ENCODE peak calls at places on chromosomes 2 and 18, in four cellular contexts. H, C, G and Y are unnamed samples.

GRCh38 chr2:240392084-240392947 is 43.1 kb upstream of the GPC1 start:
- DNase-seq in G (no peak), C (no peak), H (no peak), Y (no peak)

GRCh38 chr18:68874361-68874760 is 76.5 kb downstream of the CCDC102B start:
- DNase-seq in G (no peak), H (no peak), C (no peak), Y (no peak)

GRCh38 chr2:173552540-173552939 is 197.9 kb downstream of the CDCA7 start:
- DNase-seq in H (no peak), G (no peak), C (no peak), Y (no peak)

GRCh38 chr18:24023185-24023814 is 8.7 kb downstream of the TTC39C start:
- DNase-seq in C (peak), G (peak), H (no peak), Y (peak)

GRCh38 chr2:206971805-206972204 is 32.5 kb downstream of the CPO start:
- DNase-seq in C (no peak), G (no peak), H (no peak), Y (no peak)

GRCh38 chr2:37829202-37829601 is 95.9 kb upstream of the RMDN2 start:
- DNase-seq in C (no peak), G (no peak), H (no peak), Y (no peak)

GRCh38 chr2:235766206-235766794 is 272.5 kb downstream of the AGAP1 start:
- DNase-seq in C (peak), H (peak), G (peak), Y (peak)

GRCh38 chr2:241849616-241850543 is 8.8 kb downstream of the PDCD1 start:
- DNase-seq in H (no peak), C (peak), G (no peak), Y (peak)

GRCh38 chr2:105454801-105455485 is 56.1 kb upstream of the FHL2 start:
- DNase-seq in G (peak), H (peak), C (no peak), Y (peak)

GRCh38 chr2:138201326-138201725 is 237.1 kb downstream of the HNMT start:
- DNase-seq in G (no peak), C (no peak), H (no peak), Y (no peak)

GRCh38 chr2:185738679-185739472 is at the start of gene FSIP2:
- DNase-seq in C (peak), G (no peak), H (peak), Y (peak)

GRCh38 chr2:28516950-28517349 is 21.1 kb downstream of the PLB1 start:
- DNase-seq in H (peak), G (no peak), C (no peak), Y (no peak)

GRCh38 chr2:233758849-233759248 is 1.2 kb upstream of the UGT1A1 start:
- DNase-seq in G (no peak), C (no peak), H (no peak), Y (no peak)

GRCh38 chr2:236597629-236598028 is 28.0 kb downstream of the ACKR3 start:
- DNase-seq in C (no peak), H (no peak), G (no peak), Y (no peak)

GRCh38 chr18:12531747-12532146 is 124.0 kb downstream of the PRELID3A start:
- DNase-seq in G (no peak), H (no peak), C (no peak), Y (no peak)

GRCh38 chr18:45542043-45542442 is 73.2 kb upstream of the SLC14A2 start:
- DNase-seq in G (no peak), C (no peak), H (no peak), Y (no peak)

GRCh38 chr18:12890500-12890899 is 6.5 kb upstream of the PTPN2 start:
- DNase-seq in H (peak), G (peak), C (no peak), Y (peak)

GRCh38 chr2:238567996-238568395 is 141.3 kb downstream of the ASB1 start:
- DNase-seq in C (no peak), G (no peak), H (no peak), Y (no peak)

GRCh38 chr2:98514879-98515570 is 70.4 kb downstream of the INPP4A start:
- DNase-seq in G (peak), C (no peak), H (peak), Y (no peak)

GRCh38 chr2:187499941-187500532 is 52.0 kb upstream of the CALCRL start:
- DNase-seq in G (peak), C (peak), H (peak), Y (peak)

GRCh38 chr2:121776361-121776760 is 20.9 kb downstream of the TSN start:
- DNase-seq in H (no peak), G (no peak), C (no peak), Y (no peak)

GRCh38 chr2:132677661-132678060 is 7.7 kb upstream of the LYPD1 start:
- DNase-seq in H (no peak), G (no peak), C (no peak), Y (no peak)

GRCh38 chr2:42917374-42918017 is 125.1 kb upstream of the HAAO start:
- DNase-seq in H (peak), C (no peak), G (no peak), Y (no peak)

GRCh38 chr2:28695245-28695647 is 56.4 kb upstream of the PPP1CB start:
- DNase-seq in C (no peak), H (no peak), G (no peak), Y (no peak)

GRCh38 chr18:51617167-51617566 is 419.7 kb upstream of the MEX3C start:
- DNase-seq in G (peak), C (no peak), H (no peak), Y (no peak)

GRCh38 chr2:197869030-197869429 is 64.6 kb downstream of the PLCL1 start:
- DNase-seq in C (no peak), G (no peak), H (no peak), Y (no peak)

GRCh38 chr2:40072442-40073232 is 293.6 kb upstream of the THUMPD2 start:
- DNase-seq in G (no peak), C (no peak), H (no peak), Y (no peak)

GRCh38 chr2:70304501-70304900 is 2.6 kb upstream of the FAM136A start:
- DNase-seq in C (no peak), G (no peak), H (no peak), Y (no peak)

GRCh38 chr18:331231-331771 is 63.5 kb upstream of the THOC1 start:
- DNase-seq in C (no peak), H (no peak), G (no peak), Y (no peak)

GRCh38 chr2:112883669-112884068 is 27.3 kb upstream of the IL37 start:
- DNase-seq in G (no peak), H (no peak), C (no peak), Y (no peak)

GRCh38 chr2:112879491-112880041 is 31.4 kb upstream of the IL37 start:
- DNase-seq in G (no peak), C (no peak), H (no peak), Y (no peak)

GRCh38 chr2:112880696-112881095 is 30.3 kb upstream of the IL37 start:
- DNase-seq in C (no peak), H (no peak), G (no peak), Y (no peak)

GRCh38 chr2:112880081-112880531 is 30.9 kb upstream of the IL37 start:
- DNase-seq in H (no peak), C (no peak), G (no peak), Y (no peak)

GRCh38 chr2:112881217-112882000 is 29.6 kb upstream of the IL37 start:
- DNase-seq in G (no peak), C (no peak), H (peak), Y (peak)
- TF ChIP-seq RNF2 in G (no peak), C (no peak), H (no peak), Y (no peak)

DNA sequence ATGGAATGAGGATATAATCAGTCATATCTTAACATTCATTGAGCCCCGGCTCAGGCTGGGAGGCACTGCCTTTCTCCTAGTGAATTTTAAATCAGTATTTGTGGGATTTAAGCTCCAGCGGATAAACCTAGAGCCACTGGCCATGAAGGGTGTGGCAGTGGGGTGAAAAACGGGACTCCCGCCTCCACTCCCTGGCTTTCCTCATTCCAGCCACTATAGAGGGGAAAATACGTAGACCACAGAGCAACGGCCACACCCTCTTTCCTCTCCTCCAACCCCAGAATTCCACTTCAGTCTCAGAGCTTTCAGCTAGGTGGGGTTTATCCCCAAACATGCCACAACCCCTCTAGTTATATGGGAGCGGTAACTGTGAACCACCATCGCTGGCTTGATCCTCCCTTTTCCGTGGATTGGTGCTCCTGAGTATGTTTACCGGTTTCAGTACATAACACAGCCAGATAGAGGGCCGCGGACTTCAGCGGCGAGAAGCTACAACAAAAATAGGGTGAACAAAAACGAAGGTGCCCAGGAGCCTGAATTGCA is 70.6 kb upstream of the ITGB6 start:
- DNase-seq in H (no peak), C (peak), G (peak), Y (no peak)
- TF ChIP-seq RNF2 in H (no peak), C (no peak), G (no peak), Y (no peak)

GRCh38 chr18:42281851-42282250 is 326.8 kb downstream of the PIK3C3 start:
- DNase-seq in H (no peak), C (no peak), G (no peak), Y (no peak)
- TF ChIP-seq RNF2 in H (no peak), C (no peak), G (no peak), Y (no peak)

DNA sequence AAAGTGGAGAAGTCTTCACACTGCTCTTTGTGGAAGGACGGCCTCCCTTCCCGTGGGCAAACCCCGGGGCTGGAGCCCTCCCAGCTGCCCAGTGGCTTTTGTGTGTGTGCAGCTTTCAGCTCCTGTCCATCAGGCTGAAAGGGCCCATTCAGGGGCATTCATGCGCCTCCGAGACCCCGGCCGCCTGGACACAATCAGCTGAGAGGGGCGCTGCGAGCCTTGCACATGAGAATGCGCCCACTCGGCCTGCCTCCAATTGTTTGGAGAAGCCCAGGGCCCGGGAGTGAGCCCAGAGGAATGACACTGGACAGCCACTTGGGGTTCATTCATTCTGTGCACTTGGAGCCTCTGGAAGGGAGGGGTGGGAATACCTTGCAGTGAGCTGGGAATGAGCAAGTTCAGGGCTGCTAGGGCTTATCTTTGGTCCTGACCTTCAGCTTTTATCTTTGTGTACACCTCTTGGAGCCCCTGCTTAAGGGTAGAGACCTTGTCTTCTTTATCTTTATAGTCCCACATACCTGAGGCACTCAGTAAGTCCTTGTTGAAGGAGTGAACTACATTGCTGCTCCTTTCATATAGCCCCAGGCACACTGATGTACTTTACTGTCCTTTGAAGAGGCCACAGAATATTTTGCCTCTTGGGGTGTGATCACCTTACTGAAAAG is 56.5 kb downstream of the TCF7L1 start:
- DNase-seq in C (no peak), G (no peak), H (no peak), Y (peak)
- TF ChIP-seq RNF2 in C (no peak), G (no peak), H (no peak), Y (no peak)